ENCODE peak calls at places on chromosomes 12 and 14, in four cellular contexts. Z is ACHN, T is frontal cortex, P is NCI-H2171. D is an unnamed sample.

GRCh38 chr12:124391340-124392261 is 96.7 kb downstream of the RFLNA start:
- DNase-seq in Z (peak), T (no peak), P (no peak), D (no peak)

GRCh38 chr12:55722948-55723347 is 2.8 kb downstream of the RDH5 start:
- DNase-seq in Z (no peak), T (no peak), P (no peak), D (no peak)

GRCh38 chr12:31506907-31507306 is 84.0 kb downstream of the DENND5B start:
- DNase-seq in Z (no peak), T (no peak), P (no peak), D (no peak)

GRCh38 chr12:45309826-45310626 is 94.1 kb downstream of the ANO6 start:
- DNase-seq in T (no peak), P (no peak), Z (no peak), D (no peak)

GRCh38 chr12:53720946-53721345 is 6.3 kb downstream of the CALCOCO1 start:
- DNase-seq in P (no peak), Z (no peak), T (no peak), D (no peak)

GRCh38 chr14:22549981-22550670 is 38.9 kb downstream of the DAD1 start:
- DNase-seq in T (no peak), P (peak), Z (no peak), D (no peak)

GRCh38 chr12:7787574-7788315 is 1.5 kb upstream of the NANOG start:
- DNase-seq in Z (no peak), P (no peak), T (no peak), D (no peak)

GRCh38 chr14:70955543-70956480 is 48.6 kb downstream of the PCNX1 start:
- DNase-seq in P (peak), T (no peak), Z (peak), D (no peak)

GRCh38 chr12:1808798-1809480 is 11.4 kb upstream of the LRTM2 start:
- DNase-seq in P (no peak), Z (no peak), T (no peak), D (no peak)

GRCh38 chr14:76742961-76743360 is 18.3 kb upstream of the VASH1 start:
- DNase-seq in Z (peak), P (no peak), T (no peak), D (no peak)

D was measured in neural crest cell.